ENCODE peak calls at places on chromosomes 2 and 18, in ten cellular contexts. H is type B pancreatic cell, R is neural progenitor cell, P is OCI-LY7, S is GM10248, T is GM13977, A is astrocyte of the spinal cord, X is bronchial epithelial cell, D is mammary epithelial cell, F is ovary. L is an unnamed sample.

GRCh38 chr2:31388736-31389135 is 25.8 kb downstream of the XDH start:
- DNase-seq in H (no peak), R (no peak), P (no peak), S (no peak), T (no peak), A (no peak), X (no peak), D (no peak), F (no peak), L (no peak)

GRCh38 chr2:143473206-143473605 is 344.0 kb downstream of the ARHGAP15 start:
- DNase-seq in H (no peak), R (no peak), P (no peak), S (no peak), T (no peak), A (peak), X (peak), D (peak), F (no peak), L (peak)

GRCh38 chr18:10329116-10329515 is 125.3 kb upstream of the APCDD1 start:
- DNase-seq in H (no peak), R (no peak), P (no peak), S (no peak), T (no peak), A (peak), X (peak), D (peak), F (no peak), L (no peak)

GRCh38 chr2:173402405-173402974 is 47.8 kb downstream of the CDCA7 start:
- DNase-seq in H (peak), R (peak), P (peak), S (peak), T (peak), A (peak), X (peak), D (peak), F (peak), L (peak)

GRCh38 chr18:7871560-7872456 is 304.7 kb downstream of the PTPRM start:
- DNase-seq in H (no peak), R (no peak), P (no peak), S (no peak), T (no peak), A (no peak), X (peak), D (peak), F (no peak), L (peak)

GRCh38 chr2:120269816-120270215 is 17.2 kb downstream of the RALB start:
- DNase-seq in H (no peak), R (no peak), P (no peak), S (no peak), T (no peak), A (no peak), X (no peak), D (no peak), F (no peak), L (no peak)

GRCh38 chr2:200649724-200650123 is 63.9 kb downstream of the AOX1 start:
- DNase-seq in H (no peak), R (no peak), P (no peak), S (no peak), T (no peak), A (no peak), X (no peak), D (no peak), F (no peak), L (no peak)

GRCh38 chr2:218879881-218880748 is 537 bp upstream of the WNT10A start:
- DNase-seq in H (peak), R (no peak), P (peak), S (peak), T (peak), A (no peak), X (no peak), D (no peak), F (no peak), L (no peak)

GRCh38 chr2:168798076-168798887 is 4.2 kb upstream of the NOSTRIN start:
- DNase-seq in H (no peak), R (peak), P (no peak), S (no peak), T (no peak), A (no peak), X (no peak), D (no peak), F (no peak), L (no peak)

GRCh38 chr18:70822167-70822566 is 533.3 kb downstream of the SOCS6 start:
- DNase-seq in H (no peak), R (no peak), P (no peak), S (no peak), T (no peak), A (no peak), X (no peak), D (no peak), F (no peak), L (no peak)

GRCh38 chr2:239822146-239822945 is 202.8 kb downstream of the NDUFA10 start:
- DNase-seq in H (peak), R (no peak), P (no peak), S (no peak), T (no peak), A (no peak), X (no peak), D (no peak), F (peak), L (no peak)

GRCh38 chr2:3488768-3489448 is 30.4 kb downstream of the ADI1 start:
- DNase-seq in H (no peak), R (no peak), P (peak), S (no peak), T (no peak), A (no peak), X (peak), D (no peak), F (no peak), L (no peak)

GRCh38 chr2:109382946-109383345 is 230.8 kb downstream of the SEPTIN10 start:
- DNase-seq in H (peak), R (no peak), P (no peak), S (no peak), T (no peak), A (peak), X (peak), D (no peak), F (peak), L (peak)

GRCh38 chr2:145341536-145341935 is 821.6 kb upstream of the ZEB2 start:
- DNase-seq in H (no peak), R (no peak), P (no peak), S (no peak), T (no peak), A (no peak), X (no peak), D (no peak), F (no peak), L (no peak)

GRCh38 chr2:145343287-145343686 is 823.4 kb upstream of the ZEB2 start:
- DNase-seq in H (no peak), R (no peak), P (no peak), S (no peak), T (no peak), A (no peak), X (no peak), D (no peak), F (no peak), L (no peak)

GRCh38 chr2:145339646-145340045 is 819.7 kb upstream of the ZEB2 start:
- DNase-seq in H (no peak), R (no peak), P (no peak), S (no peak), T (no peak), A (no peak), X (no peak), D (no peak), F (no peak), L (no peak)

GRCh38 chr2:145350011-145350410 is 830.1 kb upstream of the ZEB2 start:
- DNase-seq in H (no peak), R (no peak), P (no peak), S (no peak), T (no peak), A (peak), X (peak), D (no peak), F (no peak), L (peak)

GRCh38 chr2:145344076-145344724 is 824.3 kb upstream of the ZEB2 start:
- DNase-seq in H (no peak), R (no peak), P (no peak), S (no peak), T (no peak), A (peak), X (no peak), D (peak), F (no peak), L (no peak)
- TF ChIP-seq CTCF in H (no peak), R (no peak), P (no peak), S (no peak), T (no peak), A (no peak), X (no peak), D (no peak), F (no peak), L (no peak)

GRCh38 chr18:78986018-78986481 is 6.4 kb downstream of the SALL3 start:
- DNase-seq in H (no peak), R (peak), P (peak), S (no peak), T (no peak), A (peak), X (peak), D (no peak), F (no peak), L (peak)
- TF ChIP-seq CTCF in H (peak), R (peak), P (peak), S (peak), T (peak), A (peak), X (peak), D (peak), F (no peak), L (peak)

DNA sequence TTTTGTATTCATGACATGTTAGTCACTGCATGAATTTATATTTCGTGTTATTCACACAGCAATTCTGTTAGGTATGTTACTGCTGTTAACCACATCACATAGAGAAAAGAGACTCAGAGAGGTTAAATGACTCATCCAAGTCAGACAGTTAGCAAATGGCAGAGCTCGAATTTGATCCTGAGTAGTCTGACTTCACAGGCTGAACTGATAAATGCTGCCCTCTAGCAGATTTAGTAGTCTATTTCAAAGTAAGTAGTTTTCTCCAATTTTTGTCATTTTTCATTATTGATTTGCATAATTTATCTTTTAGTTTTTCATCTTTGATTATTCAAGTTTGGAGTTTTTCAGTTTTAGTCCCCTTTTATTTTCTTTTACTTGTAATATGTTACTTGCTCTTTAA is 58.3 kb downstream of the WDR7 start:
- DNase-seq in H (no peak), R (no peak), P (peak), S (peak), T (peak), A (peak), X (peak), D (peak), F (no peak), L (peak)
- TF ChIP-seq CTCF in H (peak), R (peak), P (peak), S (peak), T (no peak), A (peak), X (peak), D (peak), F (no peak), L (peak)

GRCh38 chr2:227363756-227364155 is 15.3 kb downstream of the TM4SF20 start:
- DNase-seq in H (no peak), R (no peak), P (no peak), S (no peak), T (no peak), A (no peak), X (peak), D (no peak), F (no peak), L (peak)
- TF ChIP-seq CTCF in H (peak), R (peak), P (peak), S (no peak), T (peak), A (peak), X (peak), D (peak), F (no peak), L (no peak)

GRCh38 chr2:224933416-224933815 is 108.9 kb downstream of the DOCK10 start:
- DNase-seq in H (no peak), R (no peak), P (no peak), S (no peak), T (no peak), A (no peak), X (no peak), D (no peak), F (no peak), L (no peak)

GRCh38 chr2:224930990-224931389 is 111.3 kb downstream of the DOCK10 start:
- DNase-seq in H (no peak), R (no peak), P (peak), S (no peak), T (no peak), A (no peak), X (no peak), D (no peak), F (no peak), L (no peak)

GRCh38 chr2:224929512-224929911 is 112.8 kb downstream of the DOCK10 start:
- DNase-seq in H (no peak), R (no peak), P (no peak), S (no peak), T (no peak), A (no peak), X (no peak), D (no peak), F (no peak), L (no peak)

GRCh38 chr2:224930124-224930523 is 112.1 kb downstream of the DOCK10 start:
- DNase-seq in H (no peak), R (no peak), P (no peak), S (no peak), T (no peak), A (no peak), X (no peak), D (no peak), F (no peak), L (no peak)

DNA sequence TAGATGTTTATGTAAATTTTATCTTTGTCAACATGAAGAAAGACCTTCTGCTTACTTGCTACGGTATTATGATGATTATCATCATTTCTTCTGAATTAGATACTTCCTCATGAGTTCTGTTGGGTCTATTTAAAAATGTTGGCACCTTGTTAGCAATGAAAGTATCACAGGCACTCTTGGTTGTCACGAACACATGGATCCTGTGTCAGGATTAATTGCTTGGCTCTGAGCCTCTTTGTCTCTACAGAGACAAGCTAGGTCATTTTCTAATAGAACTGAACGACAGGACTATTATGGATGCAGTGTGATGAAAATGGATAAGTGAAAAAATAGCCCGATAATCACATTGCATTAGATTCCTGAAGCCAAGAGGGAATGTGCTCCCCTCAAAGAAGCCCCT is 110.3 kb downstream of the DOCK10 start:
- DNase-seq in H (no peak), R (no peak), P (no peak), S (no peak), T (no peak), A (no peak), X (no peak), D (no peak), F (no peak), L (no peak)
- TF ChIP-seq CTCF in H (no peak), R (no peak), P (no peak), S (no peak), T (no peak), A (no peak), X (no peak), D (no peak), F (no peak), L (no peak)

DNA sequence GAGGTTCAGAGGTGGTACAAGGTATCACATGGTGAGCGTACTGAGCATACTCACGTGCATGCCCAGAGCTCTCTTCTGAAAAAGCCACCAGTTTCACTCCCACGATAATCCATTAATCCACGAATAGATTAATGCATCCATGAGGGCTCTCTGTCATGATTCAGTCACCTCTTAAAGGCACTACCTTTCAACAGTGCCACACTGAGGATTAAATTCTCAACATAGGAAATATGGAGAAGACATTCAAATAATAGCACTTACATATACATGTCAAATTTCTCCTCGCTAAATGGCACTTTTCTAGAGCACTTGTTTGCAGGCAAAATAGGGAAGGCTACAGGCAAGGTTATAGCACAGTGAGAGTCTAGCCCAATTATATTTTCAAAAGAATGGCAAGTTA is 825.9 kb downstream of the TRIB2 start:
- DNase-seq in H (no peak), R (no peak), P (no peak), S (no peak), T (no peak), A (no peak), X (no peak), D (no peak), F (no peak), L (no peak)
- TF ChIP-seq CTCF in H (no peak), R (no peak), P (no peak), S (no peak), T (no peak), A (no peak), X (no peak), D (no peak), F (no peak), L (no peak)

GRCh38 chr2:115161531-115162453 is 719.4 kb downstream of the DPP10 start:
- DNase-seq in H (peak), R (peak), P (no peak), S (no peak), T (no peak), A (no peak), X (no peak), D (no peak), F (no peak), L (no peak)

GRCh38 chr2:115162454-115163293 is 720.2 kb downstream of the DPP10 start:
- DNase-seq in H (no peak), R (peak), P (no peak), S (no peak), T (no peak), A (no peak), X (no peak), D (no peak), F (no peak), L (no peak)

GRCh38 chr2:115165529-115166109 is 723.2 kb downstream of the DPP10 start:
- DNase-seq in H (no peak), R (peak), P (peak), S (peak), T (peak), A (peak), X (peak), D (peak), F (no peak), L (peak)

GRCh38 chr2:115163572-115163971 is 721.1 kb downstream of the DPP10 start:
- DNase-seq in H (no peak), R (no peak), P (no peak), S (no peak), T (no peak), A (no peak), X (no peak), D (no peak), F (no peak), L (no peak)

GRCh38 chr2:115160523-115161521 is 718.4 kb downstream of the DPP10 start:
- DNase-seq in H (peak), R (peak), P (no peak), S (no peak), T (peak), A (no peak), X (no peak), D (no peak), F (no peak), L (no peak)
- TF ChIP-seq CTCF in H (no peak), R (no peak), P (no peak), S (no peak), T (no peak), A (no peak), X (no peak), D (no peak), F (no peak), L (no peak)

GRCh38 chr2:238173692-238174091 is 14.9 kb downstream of the ERFE start:
- DNase-seq in H (no peak), R (no peak), P (peak), S (no peak), T (no peak), A (no peak), X (no peak), D (no peak), F (no peak), L (no peak)
- TF ChIP-seq CTCF in H (peak), R (peak), P (peak), S (no peak), T (no peak), A (peak), X (no peak), D (peak), F (no peak), L (no peak)

GRCh38 chr2:193228276-193228675 is 1033.5 kb upstream of the TMEFF2 start:
- DNase-seq in H (no peak), R (no peak), P (no peak), S (no peak), T (no peak), A (no peak), X (no peak), D (no peak), F (no peak), L (no peak)
- TF ChIP-seq CTCF in H (no peak), R (peak), P (no peak), S (no peak), T (no peak), A (no peak), X (no peak), D (no peak), F (no peak), L (no peak)

DNA sequence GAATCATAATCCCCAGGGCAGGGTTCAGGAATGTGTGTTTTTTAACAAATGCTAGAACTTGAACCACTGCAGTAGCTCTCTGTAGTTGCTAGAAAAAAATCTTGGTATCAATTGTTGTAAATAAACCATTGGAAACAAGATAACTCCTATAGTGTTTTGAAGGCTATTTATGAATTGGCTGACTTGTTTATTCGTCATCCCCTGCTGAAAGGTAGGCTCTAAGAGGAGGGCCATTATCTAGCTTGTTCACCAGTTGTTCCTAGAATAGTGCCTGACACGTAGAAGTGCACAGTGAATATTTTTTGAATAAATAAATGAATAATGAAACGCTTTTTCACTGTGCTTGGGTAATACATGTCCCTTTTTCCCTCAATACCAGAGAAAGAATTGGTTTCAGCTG is 211.4 kb downstream of the BABAM2 start:
- DNase-seq in H (no peak), R (no peak), P (no peak), S (no peak), T (no peak), A (peak), X (no peak), D (no peak), F (no peak), L (no peak)
- TF ChIP-seq CTCF in H (no peak), R (no peak), P (no peak), S (no peak), T (no peak), A (no peak), X (no peak), D (no peak), F (no peak), L (no peak)

L was measured in MCF 10A.